ENCODE peak calls at places on chromosome 11, in four cellular contexts. I is Calu3, U is KBM-7, K is DMS153. C is an unnamed sample.

GRCh38 chr11:9858822-9859221 is 194.9 kb downstream of the SWAP70 start:
- DNase-seq in K (peak; percentile 9), U (peak; percentile 29), I (no peak), C (no peak)

GRCh38 chr11:62622476-62622875 is 690 bp upstream of the B3GAT3 start:
- DNase-seq in U (no peak), K (no peak), I (no peak), C (no peak)

GRCh38 chr11:132538642-132539041 is 993.7 kb downstream of the OPCML start:
- DNase-seq in I (no peak), K (no peak), U (no peak), C (no peak)

GRCh38 chr11:33844236-33844635 is 47.6 kb downstream of the LMO2 start:
- DNase-seq in I (no peak), U (no peak), K (no peak), C (no peak)

GRCh38 chr11:106012744-106013143 is 9.3 kb downstream of the MSANTD4 start:
- DNase-seq in U (no peak), I (no peak), K (no peak), C (no peak)

GRCh38 chr11:102523887-102524286 is 6.7 kb downstream of the MMP7 start:
- DNase-seq in I (no peak), K (no peak), U (no peak), C (no peak)

GRCh38 chr11:129951201-129951882 is 51.3 kb downstream of the PRDM10 start:
- DNase-seq in I (no peak), K (no peak), U (no peak), C (no peak)

GRCh38 chr11:2687782-2688191 is 12.0 kb downstream of the KCNQ1OT1 start:
- DNase-seq in K (no peak), I (no peak), U (no peak), C (peak; percentile 17)

GRCh38 chr11:118928870-118929495 is 3.3 kb upstream of the BCL9L start:
- DNase-seq in U (no peak), K (peak; percentile 37), I (peak; percentile 37), C (peak; percentile 77)

GRCh38 chr11:110376711-110377324 is 52.9 kb upstream of the FDX1 start:
- DNase-seq in K (peak; percentile 72), U (peak; percentile 86), I (peak; percentile 75), C (peak; percentile 93)

GRCh38 chr11:122733301-122733686 is 77.8 kb downstream of the UBASH3B start:
- DNase-seq in I (no peak), K (peak; percentile 76), U (no peak), C (no peak)

GRCh38 chr11:87063982-87064381 is 26.2 kb downstream of the TMEM135 start:
- DNase-seq in I (no peak), U (no peak), K (no peak), C (no peak)

GRCh38 chr11:46286789-46287188 is 9.3 kb downstream of the CREB3L1 start:
- DNase-seq in U (no peak), I (no peak), K (no peak), C (no peak)

GRCh38 chr11:9703280-9703679 is 39.4 kb downstream of the SWAP70 start:
- DNase-seq in U (peak; percentile 50), K (no peak), I (no peak), C (no peak)

GRCh38 chr11:117435296-117435695 is 107.6 kb downstream of the CEP164 start:
- DNase-seq in U (no peak), K (no peak), I (no peak), C (no peak)

GRCh38 chr11:121800704-121801516 is 315.1 kb downstream of the BLID start:
- DNase-seq in I (no peak), K (no peak), U (no peak), C (peak; percentile 4)

GRCh38 chr11:111696556-111696955 is 69.6 kb downstream of the PPP2R1B start:
- DNase-seq in I (no peak), K (no peak), U (no peak), C (no peak)

GRCh38 chr11:133681901-133682300 is 149.6 kb upstream of the OPCML start:
- DNase-seq in U (no peak), K (peak; percentile 24), I (no peak), C (no peak)

GRCh38 chr11:6448574-6448973 is 7.8 kb upstream of the HPX start:
- DNase-seq in U (no peak), I (no peak), K (no peak), C (no peak)

GRCh38 chr11:104275992-104276391 is 112.0 kb upstream of the PDGFD start:
- DNase-seq in U (peak; percentile 21), I (no peak), K (no peak), C (no peak)

GRCh38 chr11:37500425-37500824 is 902.4 kb upstream of the RAG2 start:
- DNase-seq in U (no peak), K (no peak), I (no peak), C (no peak)

GRCh38 chr11:119323532-119324033 is 6.7 kb upstream of the MCAM start:
- DNase-seq in K (peak; percentile 31), I (peak; percentile 70), U (peak; percentile 81), C (peak; percentile 70)

GRCh38 chr11:13955971-13956421 is 6.5 kb upstream of the SPON1 start:
- DNase-seq in U (peak; percentile 45), K (no peak), I (peak; percentile 43), C (peak; percentile 63)

GRCh38 chr11:7520011-7520942 is 6.5 kb downstream of the PPFIBP2 start:
- DNase-seq in I (no peak), K (no peak), U (no peak), C (no peak)

GRCh38 chr11:73195191-73196007 is 22.7 kb upstream of the P2RY2 start:
- DNase-seq in I (peak; percentile 45), K (no peak), U (no peak), C (no peak)

GRCh38 chr11:67699521-67699920 is 25.1 kb upstream of the ALDH3B2 start:
- DNase-seq in K (no peak), U (no peak), I (no peak), C (no peak)

GRCh38 chr11:35681181-35681767 is 18.7 kb downstream of the TRIM44 start:
- DNase-seq in K (no peak), U (no peak), I (no peak), C (no peak)

GRCh38 chr11:79244175-79244804 is 196.5 kb downstream of the TENM4 start:
- DNase-seq in I (no peak), U (no peak), K (no peak), C (no peak)

GRCh38 chr11:72951815-72952340 is 137.7 kb downstream of the ATG16L2 start:
- DNase-seq in I (no peak), U (no peak), K (no peak), C (no peak)

GRCh38 chr11:129453293-129453721 is 77.7 kb downstream of the BARX2 start:
- DNase-seq in I (peak; percentile 44), U (no peak), K (no peak), C (peak; percentile 63)

GRCh38 chr11:9571071-9571765 is 2.3 kb upstream of the WEE1 start:
- DNase-seq in U (no peak), I (no peak), K (no peak), C (no peak)

GRCh38 chr11:3223932-3224729 is 5.5 kb upstream of the MRGPRG start:
- DNase-seq in I (no peak), K (no peak), U (no peak), C (no peak)

GRCh38 chr11:443542-444199 is 1.9 kb upstream of the ANO9 start:
- DNase-seq in U (no peak), K (peak; percentile 83), I (no peak), C (no peak)

GRCh38 chr11:112694813-112695212 is 266.4 kb upstream of the NCAM1 start:
- DNase-seq in U (no peak), I (no peak), K (peak; percentile 12), C (no peak)

GRCh38 chr11:115776916-115777315 is 272.7 kb upstream of the CADM1 start:
- DNase-seq in U (no peak), I (no peak), K (no peak), C (no peak)

GRCh38 chr11:68258363-68258765 is 13.4 kb downstream of the C11orf24 start:
- DNase-seq in K (no peak), I (no peak), U (no peak), C (no peak)

GRCh38 chr11:28666632-28667031 is 558.4 kb downstream of the METTL15 start:
- DNase-seq in K (no peak), I (no peak), U (no peak), C (no peak)

C was measured in body of pancreas.